ENCODE peak calls at places on chromosomes 13 and 19, in six cellular contexts. A is WERI-Rb-1, O is thyroid gland, L is uterus, D is PC-3, G is tibial nerve. V is an unnamed sample.

GRCh38 chr13:90154311-90154960 is 1193.1 kb upstream of the MIR17HG start:
- DNase-seq in D (peak; percentile 43), G (no peak), L (no peak), O (no peak), A (no peak), V (no peak)

GRCh38 chr13:66972659-66973058 is 257.5 kb downstream of the PCDH9 start:
- DNase-seq in O (no peak), D (no peak), A (no peak), L (no peak), G (no peak), V (no peak)

GRCh38 chr13:113746143-113746525 is 12.9 kb upstream of the TMEM255B start:
- DNase-seq in L (no peak), O (no peak), D (no peak), A (peak; percentile 47), G (no peak), V (no peak)

GRCh38 chr19:31073485-31074221 is 275.6 kb downstream of the TSHZ3 start:
- DNase-seq in L (no peak), A (no peak), D (no peak), G (no peak), O (no peak), V (no peak)

GRCh38 chr19:35045667-35046300 is 4.3 kb downstream of the HPN start:
- DNase-seq in A (no peak), G (no peak), O (peak; percentile 36), L (no peak), D (peak; percentile 24), V (no peak)

GRCh38 chr13:77038907-77039470 is 12.0 kb upstream of the FBXL3 start:
- DNase-seq in A (no peak), O (no peak), D (no peak), G (no peak), L (no peak), V (no peak)

GRCh38 chr19:39318071-39318470 is 2.6 kb downstream of the LRFN1 start:
- DNase-seq in O (no peak), D (no peak), A (no peak), G (no peak), L (no peak), V (no peak)

GRCh38 chr13:35764359-35765015 is 288.0 kb upstream of the MAB21L1 start:
- DNase-seq in L (no peak), A (peak; percentile 57), G (no peak), O (no peak), D (no peak), V (no peak)

GRCh38 chr19:18006895-18007604 is 920 bp upstream of the ARRDC2 start:
- DNase-seq in D (peak; percentile 92), O (peak; percentile 84), A (peak; percentile 79), G (peak; percentile 76), L (peak; percentile 76), V (peak; percentile 83)

GRCh38 chr19:32676186-32676894 is 692 bp downstream of the RGS9BP start:
- DNase-seq in D (no peak), G (no peak), L (no peak), A (peak; percentile 21), O (peak; percentile 33), V (no peak)

GRCh38 chr19:50568321-50569022 is at the start of gene LRRC4B:
- DNase-seq in A (peak; percentile 78), D (no peak), O (no peak), G (no peak), L (peak; percentile 49), V (no peak)

GRCh38 chr19:18999016-18999758 is 34.1 kb downstream of the SUGP2 start:
- DNase-seq in A (no peak), D (peak; percentile 57), L (no peak), O (no peak), G (no peak), V (no peak)

GRCh38 chr13:21974741-21975140 is 303.9 kb downstream of the FGF9 start:
- DNase-seq in D (no peak), L (no peak), O (no peak), G (no peak), A (no peak), V (no peak)

GRCh38 chr13:44132710-44133109 is 240.9 kb upstream of the SERP2 start:
- DNase-seq in A (no peak), O (no peak), D (peak; percentile 53), G (peak; percentile 15), L (peak; percentile 37), V (peak; percentile 60)

GRCh38 chr19:8085606-8086464 is 33.3 kb downstream of the CCL25 start:
- DNase-seq in G (no peak), L (no peak), A (peak; percentile 26), O (no peak), D (peak; percentile 77), V (peak; percentile 37)

GRCh38 chr13:40456979-40457553 is 209.4 kb downstream of the FOXO1 start:
- DNase-seq in D (no peak), O (no peak), L (no peak), A (no peak), G (no peak), V (no peak)

GRCh38 chr13:40453666-40454030 is 212.8 kb downstream of the FOXO1 start:
- DNase-seq in A (no peak), D (peak; percentile 79), G (no peak), L (no peak), O (no peak), V (no peak)

GRCh38 chr13:40457844-40458243 is 208.6 kb downstream of the FOXO1 start:
- DNase-seq in D (no peak), G (no peak), O (no peak), L (no peak), A (no peak), V (no peak)

GRCh38 chr13:40458283-40459031 is 208.0 kb downstream of the FOXO1 start:
- DNase-seq in A (no peak), O (peak; percentile 46), G (no peak), D (no peak), L (no peak), V (no peak)

GRCh38 chr13:40456397-40456958 is 210.0 kb downstream of the FOXO1 start:
- DNase-seq in D (no peak), O (peak; percentile 96), L (no peak), A (no peak), G (no peak), V (no peak)
- H3K4me3 ChIP-seq in D (no peak overlapping the region), O (no peak overlapping the region), L (no peak overlapping the region), A (no peak overlapping the region), G (no peak overlapping the region), V (no peak overlapping the region)

GRCh38 chr19:28329429-28329828 is 883.5 kb downstream of the UQCRFS1 start:
- DNase-seq in O (no peak), D (no peak), L (no peak), A (no peak), G (no peak), V (no peak)

GRCh38 chr19:28327905-28328304 is 885.0 kb downstream of the UQCRFS1 start:
- DNase-seq in D (no peak), G (no peak), L (no peak), O (no peak), A (no peak), V (no peak)

GRCh38 chr19:28319208-28319607 is 893.7 kb downstream of the UQCRFS1 start:
- DNase-seq in L (no peak), D (no peak), G (no peak), A (no peak), O (no peak), V (no peak)

GRCh38 chr19:28319918-28320317 is 893.0 kb downstream of the UQCRFS1 start:
- DNase-seq in L (no peak), D (no peak), G (no peak), A (no peak), O (no peak), V (no peak)

GRCh38 chr19:28324275-28325060 is 888.5 kb downstream of the UQCRFS1 start:
- DNase-seq in L (no peak), O (no peak), D (no peak), A (no peak), G (no peak), V (no peak)
- TF ChIP-seq CTCF in L (no peak), O (no peak), D (no peak), A (peak; percentile 39), G (no peak), V (no peak)

GRCh38 chr19:57665261-57665806 is 3.4 kb upstream of the ZSCAN4 start:
- DNase-seq in D (no peak), A (no peak), L (no peak), O (no peak), G (no peak), V (no peak)

GRCh38 chr19:57668635-57669034 is at the start of gene ZSCAN4:
- DNase-seq in A (no peak), L (no peak), O (no peak), G (no peak), D (no peak), V (no peak)

GRCh38 chr19:57664269-57665127 is 4.2 kb upstream of the ZSCAN4 start:
- DNase-seq in L (peak; percentile 24), G (no peak), O (peak; percentile 72), A (peak; percentile 77), D (peak; percentile 31), V (peak; percentile 29)

GRCh38 chr19:57671124-57671895 is 2.6 kb downstream of the ZSCAN4 start:
- DNase-seq in G (no peak), O (no peak), D (no peak), A (no peak), L (no peak), V (no peak)

DNA sequence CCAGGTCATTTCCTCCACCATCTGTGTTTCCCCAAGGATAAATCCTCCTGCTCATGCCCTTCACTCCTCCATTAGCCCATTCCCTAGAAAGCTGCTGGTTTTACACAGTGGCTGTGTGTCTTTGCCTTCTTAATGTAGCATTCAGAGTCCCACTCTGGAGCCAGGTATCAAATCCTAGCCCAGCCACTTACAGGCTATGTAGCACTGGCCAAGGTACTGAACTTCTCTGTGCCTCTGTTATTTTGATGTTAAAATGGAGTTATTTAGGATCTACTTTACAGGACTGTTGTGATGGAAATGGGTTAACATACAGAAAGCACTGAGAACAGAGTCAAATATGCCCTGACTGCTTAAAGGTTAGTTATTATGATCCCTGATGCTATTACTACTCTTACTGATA is 1.5 kb upstream of the ZSCAN4 start:
- DNase-seq in A (no peak), D (no peak), L (no peak), G (no peak), O (no peak), V (no peak)
- H3K27me3 ChIP-seq in A (peaks cover 4% of the 10 kb centered on the region), D (no peaks in the 10 kb centered on the region), L (no peaks in the 10 kb centered on the region), G (peaks cover 3% of the 10 kb centered on the region), O (no peaks in the 10 kb centered on the region), V (no peaks in the 10 kb centered on the region)

GRCh38 chr19:53130506-53130905 is 2.2 kb downstream of the ZNF415 start:
- DNase-seq in A (no peak), D (no peak), L (no peak), G (no peak), O (peak; percentile 69), V (no peak)

GRCh38 chr19:53136432-53136831 is 3.7 kb upstream of the ZNF415 start:
- DNase-seq in G (no peak), A (no peak), O (no peak), L (no peak), D (no peak), V (no peak)

GRCh38 chr19:53131732-53132131 is 978 bp downstream of the ZNF415 start:
- DNase-seq in L (no peak), G (no peak), D (no peak), A (no peak), O (no peak), V (no peak)

GRCh38 chr19:53132231-53132991 is at the start of gene ZNF415:
- DNase-seq in L (peak; percentile 85), G (peak; percentile 42), D (peak; percentile 60), O (peak; percentile 91), A (peak; percentile 90), V (peak; percentile 72)

DNA sequence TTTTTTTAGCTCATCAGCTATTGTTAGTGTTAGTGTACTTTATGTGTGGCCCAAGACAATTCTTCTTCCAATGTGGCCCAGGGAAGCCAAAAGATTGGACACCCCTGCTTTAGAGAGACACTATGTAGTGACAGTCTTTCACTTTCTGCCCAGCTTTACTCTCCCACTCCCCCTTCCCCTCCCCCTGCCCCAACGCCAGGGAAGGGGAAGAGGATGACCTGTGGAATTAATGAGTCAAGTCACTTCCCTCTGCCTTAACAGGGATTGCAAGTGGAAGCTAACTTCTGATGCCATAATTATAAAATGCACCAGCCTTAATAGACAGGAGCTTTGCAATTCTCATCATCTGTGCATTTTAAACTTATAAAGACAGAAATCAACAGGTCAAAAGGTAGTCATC is 1.6 kb downstream of the ZNF415 start:
- DNase-seq in A (no peak), L (no peak), G (no peak), O (no peak), D (no peak), V (no peak)
- H3K4me3 ChIP-seq in A (no peak overlapping the region), L (no peak overlapping the region), G (no peak overlapping the region), O (no peak overlapping the region), D (no peak overlapping the region), V (no peak overlapping the region)